ENCODE peak calls at places on chromosome 13, in six cellular contexts. One of them, this sample, is unnamed. For H3K27me3, the result is how much of the 10 kb centered on the place peaks cover.

GRCh38 chr13:107339209-107339608 is 771.3 kb upstream of the ARGLU1 start:
- DNase-seq in cardiac muscle cell: no peak
- DNase-seq in vagina: no peak
- DNase-seq in fibroblast of lung: peak
- DNase-seq in testis: no peak
- DNase-seq in ovary: no peak
- DNase-seq in this sample: no peak

GRCh38 chr13:110949116-110949515 is 34.2 kb upstream of the ANKRD10 start:
- DNase-seq in ovary: no peak
- DNase-seq in testis: no peak
- DNase-seq in fibroblast of lung: no peak
- DNase-seq in cardiac muscle cell: no peak
- DNase-seq in vagina: no peak
- DNase-seq in this sample: no peak

GRCh38 chr13:107937841-107938240 is 277.5 kb downstream of the LIG4 start:
- DNase-seq in testis: no peak
- DNase-seq in ovary: no peak
- DNase-seq in vagina: no peak
- DNase-seq in cardiac muscle cell: no peak
- DNase-seq in fibroblast of lung: no peak
- DNase-seq in this sample: no peak

GRCh38 chr13:59425211-59425721 is 738.5 kb downstream of the DIAPH3 start:
- DNase-seq in vagina: no peak
- DNase-seq in testis: no peak
- DNase-seq in cardiac muscle cell: no peak
- DNase-seq in ovary: no peak
- DNase-seq in fibroblast of lung: peak
- DNase-seq in this sample: no peak

GRCh38 chr13:114025432-114026127 is 51.7 kb upstream of the C13orf46 start:
- DNase-seq in vagina: no peak
- DNase-seq in ovary: peak
- DNase-seq in cardiac muscle cell: peak
- DNase-seq in testis: peak
- DNase-seq in fibroblast of lung: peak
- DNase-seq in this sample: no peak

GRCh38 chr13:32495841-32496240 is 42.8 kb downstream of the N4BP2L2 start:
- DNase-seq in cardiac muscle cell: no peak
- DNase-seq in vagina: no peak
- DNase-seq in ovary: no peak
- DNase-seq in testis: no peak
- DNase-seq in fibroblast of lung: no peak
- DNase-seq in this sample: no peak

GRCh38 chr13:76331948-76332712 is 554.1 kb downstream of the KCTD12 start:
- DNase-seq in fibroblast of lung: peak
- DNase-seq in testis: no peak
- DNase-seq in ovary: no peak
- DNase-seq in cardiac muscle cell: no peak
- DNase-seq in vagina: no peak
- DNase-seq in this sample: no peak

GRCh38 chr13:48478401-48478800 is 54.5 kb downstream of the RCBTB2 start:
- DNase-seq in cardiac muscle cell: no peak
- DNase-seq in ovary: no peak
- DNase-seq in testis: no peak
- DNase-seq in fibroblast of lung: peak
- DNase-seq in vagina: no peak
- DNase-seq in this sample: no peak

GRCh38 chr13:65966991-65967451 is 1263.1 kb downstream of the PCDH9 start:
- DNase-seq in testis: peak
- DNase-seq in fibroblast of lung: peak
- DNase-seq in vagina: no peak
- DNase-seq in ovary: no peak
- DNase-seq in cardiac muscle cell: peak
- DNase-seq in this sample: no peak

GRCh38 chr13:74131206-74131605 is 3.0 kb downstream of the KLF12 start:
- DNase-seq in vagina: no peak
- DNase-seq in fibroblast of lung: peak
- DNase-seq in testis: peak
- DNase-seq in ovary: no peak
- DNase-seq in cardiac muscle cell: no peak
- DNase-seq in this sample: no peak

GRCh38 chr13:30113983-30114491 is 193.3 kb downstream of the KATNAL1 start:
- DNase-seq in vagina: no peak
- DNase-seq in fibroblast of lung: no peak
- DNase-seq in cardiac muscle cell: peak
- DNase-seq in ovary: no peak
- DNase-seq in testis: peak
- DNase-seq in this sample: no peak

GRCh38 chr13:46715363-46715762 is 81.6 kb downstream of the ESD start:
- DNase-seq in fibroblast of lung: no peak
- DNase-seq in testis: no peak
- DNase-seq in ovary: no peak
- DNase-seq in cardiac muscle cell: peak
- DNase-seq in vagina: no peak
- DNase-seq in this sample: no peak

GRCh38 chr13:109152311-109152820 is 523.0 kb downstream of the MYO16 start:
- DNase-seq in vagina: no peak
- DNase-seq in cardiac muscle cell: no peak
- DNase-seq in fibroblast of lung: no peak
- DNase-seq in ovary: no peak
- DNase-seq in testis: no peak
- DNase-seq in this sample: no peak

GRCh38 chr13:90246946-90247345 is 1100.5 kb upstream of the MIR17HG start:
- DNase-seq in vagina: no peak
- DNase-seq in testis: no peak
- DNase-seq in cardiac muscle cell: no peak
- DNase-seq in ovary: no peak
- DNase-seq in fibroblast of lung: no peak
- DNase-seq in this sample: no peak

GRCh38 chr13:24161010-24161775 is 673 bp downstream of the SPATA13 start:
- DNase-seq in cardiac muscle cell: peak
- DNase-seq in fibroblast of lung: peak
- DNase-seq in vagina: no peak
- DNase-seq in ovary: peak
- DNase-seq in testis: peak
- DNase-seq in this sample: no peak

GRCh38 chr13:98665638-98665995 is 86.9 kb downstream of the SLC15A1 start:
- DNase-seq in testis: no peak
- DNase-seq in vagina: no peak
- DNase-seq in fibroblast of lung: no peak
- DNase-seq in cardiac muscle cell: no peak
- DNase-seq in ovary: no peak
- DNase-seq in this sample: no peak

GRCh38 chr13:22027561-22027960 is 356.7 kb downstream of the FGF9 start:
- DNase-seq in fibroblast of lung: no peak
- DNase-seq in cardiac muscle cell: no peak
- DNase-seq in testis: no peak
- DNase-seq in ovary: no peak
- DNase-seq in vagina: no peak
- DNase-seq in this sample: no peak

GRCh38 chr13:87677043-87677333 is 5.8 kb downstream of the SLITRK5 start:
- DNase-seq in ovary: peak
- DNase-seq in vagina: no peak
- DNase-seq in cardiac muscle cell: no peak
- DNase-seq in fibroblast of lung: no peak
- DNase-seq in testis: no peak
- DNase-seq in this sample: no peak

GRCh38 chr13:87677334-87678234 is 6.4 kb downstream of the SLITRK5 start:
- DNase-seq in vagina: peak
- DNase-seq in testis: no peak
- DNase-seq in cardiac muscle cell: peak
- DNase-seq in ovary: peak
- DNase-seq in fibroblast of lung: peak
- DNase-seq in this sample: no peak

GRCh38 chr13:87678353-87678752 is 7.2 kb downstream of the SLITRK5 start:
- DNase-seq in testis: no peak
- DNase-seq in fibroblast of lung: no peak
- DNase-seq in vagina: no peak
- DNase-seq in ovary: no peak
- DNase-seq in cardiac muscle cell: no peak
- DNase-seq in this sample: no peak

GRCh38 chr13:87675851-87676250 is 4.7 kb downstream of the SLITRK5 start:
- DNase-seq in fibroblast of lung: no peak
- DNase-seq in ovary: no peak
- DNase-seq in testis: no peak
- DNase-seq in cardiac muscle cell: no peak
- DNase-seq in vagina: no peak
- DNase-seq in this sample: no peak

DNA sequence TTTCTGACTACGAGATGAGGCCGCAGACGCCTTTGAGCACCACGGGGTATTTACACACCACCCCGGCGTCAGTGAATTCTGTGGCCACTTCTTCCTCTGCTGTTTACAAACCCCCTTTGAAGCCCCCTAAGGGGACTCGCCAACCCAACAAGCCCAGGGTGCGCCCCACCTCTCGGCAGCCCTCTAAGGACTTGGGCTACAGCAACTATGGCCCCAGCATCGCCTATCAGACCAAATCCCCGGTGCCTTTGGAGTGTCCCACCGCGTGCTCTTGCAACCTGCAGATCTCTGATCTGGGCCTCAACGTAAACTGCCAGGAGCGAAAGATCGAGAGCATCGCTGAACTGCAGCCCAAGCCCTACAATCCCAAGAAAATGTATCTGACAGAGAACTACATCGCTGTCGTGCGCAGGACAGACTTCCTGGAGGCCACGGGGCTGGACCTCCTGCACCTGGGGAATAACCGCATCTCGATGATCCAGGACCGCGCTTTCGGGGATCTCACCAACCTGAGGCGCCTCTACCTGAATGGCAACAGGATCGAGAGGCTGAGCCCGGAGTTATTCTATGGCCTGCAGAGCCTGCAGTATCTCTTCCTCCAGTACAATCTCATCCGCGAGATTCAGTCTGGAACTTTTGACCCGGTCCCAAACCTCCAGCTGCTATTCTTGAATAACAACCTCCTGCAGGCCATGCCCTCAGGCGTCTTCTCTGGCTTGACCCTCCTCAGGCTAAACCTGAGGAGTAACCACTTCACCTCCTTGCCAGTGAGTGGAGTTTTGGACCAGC is 5.3 kb downstream of the SLITRK5 start:
- DNase-seq in cardiac muscle cell: no peak
- DNase-seq in testis: no peak
- DNase-seq in vagina: no peak
- DNase-seq in fibroblast of lung: no peak
- DNase-seq in ovary: peak
- DNase-seq in this sample: no peak
- H3K27me3 ChIP-seq in cardiac muscle cell: half or more
- H3K27me3 ChIP-seq in testis: under half
- H3K27me3 ChIP-seq in vagina: under half
- H3K27me3 ChIP-seq in fibroblast of lung: under half
- H3K27me3 ChIP-seq in ovary: under half
- H3K27me3 ChIP-seq in this sample: half or more

DNA sequence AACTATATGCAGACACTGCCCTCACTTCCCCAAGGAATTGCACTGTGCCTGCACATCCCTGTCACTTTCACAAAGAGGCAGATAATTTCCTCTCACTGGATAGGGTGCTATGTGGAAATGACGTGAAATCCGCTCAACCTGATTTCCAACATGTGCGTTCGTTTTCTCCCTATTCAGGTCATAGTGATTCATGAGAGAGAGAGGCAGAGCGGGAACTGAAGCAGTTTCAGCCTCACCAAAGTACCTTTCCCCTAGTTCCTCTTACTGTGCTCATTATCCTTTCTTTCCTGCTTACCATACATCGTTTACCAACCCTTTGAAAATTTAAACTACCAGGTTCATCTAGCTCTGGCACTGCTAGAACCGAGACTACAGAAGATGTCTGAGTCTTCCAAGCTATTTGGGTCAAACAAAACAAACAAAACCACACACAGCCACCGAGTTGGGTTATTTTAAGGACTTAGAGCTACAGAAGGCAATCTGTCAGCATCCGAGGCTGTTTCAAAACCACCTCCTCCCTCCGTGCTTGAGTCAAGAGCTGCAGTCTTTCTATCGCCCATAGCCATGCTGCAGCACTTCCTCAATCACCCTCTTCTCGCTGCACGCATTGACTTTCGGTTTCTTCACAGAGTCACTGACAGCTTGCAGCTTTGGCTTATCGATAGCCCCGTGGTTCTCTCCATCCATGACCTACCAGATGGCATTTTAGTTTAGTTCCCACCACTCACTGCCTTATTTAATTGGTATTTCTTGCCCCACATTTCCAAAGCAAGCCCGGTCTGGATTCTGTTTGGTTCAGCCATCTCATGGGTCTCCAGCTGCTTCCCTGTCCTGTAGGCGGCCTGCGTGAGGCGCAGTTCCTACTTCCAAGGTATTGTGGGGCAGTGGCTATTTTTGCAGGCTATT is 1395.8 kb downstream of the EFNB2 start:
- DNase-seq in cardiac muscle cell: peak
- DNase-seq in fibroblast of lung: peak
- DNase-seq in ovary: no peak
- DNase-seq in vagina: no peak
- DNase-seq in testis: peak
- DNase-seq in this sample: no peak
- TF ChIP-seq CTCF in cardiac muscle cell: peak
- TF ChIP-seq CTCF in fibroblast of lung: peak
- TF ChIP-seq CTCF in ovary: no peak
- TF ChIP-seq CTCF in vagina: no peak
- TF ChIP-seq CTCF in testis: no peak
- TF ChIP-seq CTCF in this sample: no peak

DNA sequence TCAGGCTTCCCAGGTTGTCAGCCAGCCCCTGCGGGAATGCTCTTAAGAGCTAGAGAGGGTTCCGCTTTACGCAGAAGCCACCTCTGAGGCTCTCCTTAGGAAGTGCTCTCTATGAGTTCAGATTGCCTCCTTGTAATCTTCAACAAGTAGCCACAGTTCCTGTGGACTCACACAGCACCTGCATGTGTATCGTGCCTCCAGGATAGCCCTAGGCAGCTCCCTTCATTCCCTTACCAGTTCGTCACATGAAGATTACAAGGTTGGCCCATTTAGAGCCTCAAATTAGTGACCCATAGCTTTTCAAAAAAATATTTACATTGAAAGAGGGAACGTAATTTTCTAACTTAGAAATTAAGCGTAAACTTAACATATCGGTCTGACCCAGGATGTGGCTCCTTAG is 284.3 kb downstream of the MTUS2 start:
- DNase-seq in ovary: no peak
- DNase-seq in testis: no peak
- DNase-seq in vagina: no peak
- DNase-seq in fibroblast of lung: no peak
- DNase-seq in cardiac muscle cell: no peak
- DNase-seq in this sample: no peak
- H3K27me3 ChIP-seq in ovary: under half
- H3K27me3 ChIP-seq in testis: under half
- H3K27me3 ChIP-seq in vagina: under half
- H3K27me3 ChIP-seq in fibroblast of lung: under half
- H3K27me3 ChIP-seq in cardiac muscle cell: under half
- H3K27me3 ChIP-seq in this sample: under half

GRCh38 chr13:94710881-94711560 is 1.3 kb downstream of the SOX21 start:
- DNase-seq in testis: no peak
- DNase-seq in cardiac muscle cell: no peak
- DNase-seq in vagina: peak
- DNase-seq in fibroblast of lung: no peak
- DNase-seq in ovary: no peak
- DNase-seq in this sample: no peak
- TF ChIP-seq CTCF in testis: no peak
- TF ChIP-seq CTCF in cardiac muscle cell: no peak
- TF ChIP-seq CTCF in vagina: no peak
- TF ChIP-seq CTCF in fibroblast of lung: no peak
- TF ChIP-seq CTCF in ovary: no peak
- TF ChIP-seq CTCF in this sample: no peak